ENCODE peak calls at places on chromosome 4, in six cellular contexts. W is cardiac fibroblast; G is heart left ventricle; V is CD8-positive, alpha-beta memory T cell; F is fibroblast of the aortic adventitia; R is tibial artery. O is an unnamed sample.

GRCh38 chr4:15402974-15403373 is 24.9 kb upstream of the C1QTNF7 start:
- DNase-seq in W (no peak), G (peak; percentile 44), V (no peak), F (no peak), R (no peak), O (no peak)

GRCh38 chr4:171279131-171279530 is 534.1 kb upstream of the GALNTL6 start:
- DNase-seq in W (no peak), G (no peak), V (no peak), F (no peak), R (no peak), O (no peak)

GRCh38 chr4:48032721-48033120 is 16.1 kb downstream of the NIPAL1 start:
- DNase-seq in W (peak; percentile 11), G (no peak), V (no peak), F (peak; percentile 30), R (no peak), O (no peak)

GRCh38 chr4:2060578-2061207 is 1.6 kb downstream of the NAT8L start:
- DNase-seq in W (no peak), G (no peak), V (no peak), F (no peak), R (no peak), O (no peak)

GRCh38 chr4:177569443-177569842 is 127.2 kb upstream of the AGA start:
- DNase-seq in W (no peak), G (no peak), V (no peak), F (peak; percentile 77), R (no peak), O (no peak)

GRCh38 chr4:40294339-40294738 is 40.8 kb upstream of the CHRNA9 start:
- DNase-seq in W (no peak), G (no peak), V (no peak), F (no peak), R (no peak), O (no peak)

GRCh38 chr4:79598801-79599200 is 190.8 kb upstream of the GK2 start:
- DNase-seq in W (no peak), G (no peak), V (no peak), F (no peak), R (peak; percentile 84), O (no peak)

GRCh38 chr4:122625156-122625555 is 4.3 kb upstream of the IL21 start:
- DNase-seq in W (peak; percentile 80), G (no peak), V (no peak), F (peak; percentile 42), R (no peak), O (no peak)

GRCh38 chr4:183987987-183988392 is 82.9 kb downstream of the STOX2 start:
- DNase-seq in W (peak; percentile 90), G (peak; percentile 82), V (no peak), F (peak; percentile 95), R (peak; percentile 76), O (no peak)

GRCh38 chr4:75820676-75821075 is 81.6 kb downstream of the PPEF2 start:
- DNase-seq in W (no peak), G (no peak), V (no peak), F (no peak), R (no peak), O (no peak)

GRCh38 chr4:99968330-99968729 is 18.3 kb upstream of the H2AZ1 start:
- DNase-seq in W (peak; percentile 85), G (no peak), V (no peak), F (peak; percentile 52), R (no peak), O (no peak)

GRCh38 chr4:54550415-54551171 is 107.2 kb upstream of the KIT start:
- DNase-seq in W (peak; percentile 48), G (peak; percentile 35), V (no peak), F (no peak), R (no peak), O (no peak)

GRCh38 chr4:127686656-127687055 is 43.5 kb upstream of the SLC25A31 start:
- DNase-seq in W (peak; percentile 60), G (no peak), V (no peak), F (peak; percentile 15), R (no peak), O (no peak)

GRCh38 chr4:54473077-54473545 is 184.6 kb upstream of the KIT start:
- DNase-seq in W (peak; percentile 24), G (no peak), V (no peak), F (no peak), R (no peak), O (no peak)

GRCh38 chr4:151204925-151205524 is 71.9 kb upstream of the PRSS48 start:
- DNase-seq in W (peak; percentile 48), G (no peak), V (no peak), F (no peak), R (no peak), O (no peak)

GRCh38 chr4:43853565-43854345 is 594.9 kb downstream of the KCTD8 start:
- DNase-seq in W (no peak), G (no peak), V (no peak), F (no peak), R (no peak), O (no peak)

GRCh38 chr4:148704291-148704690 is 262.1 kb upstream of the NR3C2 start:
- DNase-seq in W (peak; percentile 7), G (no peak), V (no peak), F (no peak), R (no peak), O (no peak)

GRCh38 chr4:15234101-15234500 is 193.7 kb upstream of the C1QTNF7 start:
- DNase-seq in W (peak; percentile 93), G (no peak), V (no peak), F (peak; percentile 50), R (no peak), O (no peak)

GRCh38 chr4:147994076-147994475 is 262.2 kb downstream of the ARHGAP10 start:
- DNase-seq in W (peak; percentile 62), G (no peak), V (no peak), F (peak; percentile 14), R (no peak), O (no peak)

GRCh38 chr4:119795986-119796578 is 167.5 kb upstream of the PDE5A start:
- DNase-seq in W (no peak), G (no peak), V (no peak), F (no peak), R (no peak), O (no peak)

GRCh38 chr4:92658318-92658717 is 354.6 kb downstream of the GRID2 start:
- DNase-seq in W (no peak), G (no peak), V (no peak), F (no peak), R (no peak), O (no peak)

GRCh38 chr4:176359590-176359989 is 39.8 kb downstream of the SPCS3 start:
- DNase-seq in W (peak; percentile 69), G (no peak), V (no peak), F (peak; percentile 67), R (no peak), O (no peak)

GRCh38 chr4:113145147-113145518 is 95.7 kb downstream of the ANK2 start:
- DNase-seq in W (no peak), G (no peak), V (no peak), F (no peak), R (no peak), O (no peak)

GRCh38 chr4:113147498-113148231 is 98.2 kb downstream of the ANK2 start:
- DNase-seq in W (no peak), G (no peak), V (no peak), F (peak; percentile 11), R (no peak), O (no peak)

GRCh38 chr4:113145519-113146291 is 96.3 kb downstream of the ANK2 start:
- DNase-seq in W (no peak), G (peak; percentile 60), V (no peak), F (no peak), R (no peak), O (peak; percentile 52)

GRCh38 chr4:113148925-113149324 is 99.5 kb downstream of the ANK2 start:
- DNase-seq in W (no peak), G (no peak), V (no peak), F (no peak), R (no peak), O (no peak)

DNA sequence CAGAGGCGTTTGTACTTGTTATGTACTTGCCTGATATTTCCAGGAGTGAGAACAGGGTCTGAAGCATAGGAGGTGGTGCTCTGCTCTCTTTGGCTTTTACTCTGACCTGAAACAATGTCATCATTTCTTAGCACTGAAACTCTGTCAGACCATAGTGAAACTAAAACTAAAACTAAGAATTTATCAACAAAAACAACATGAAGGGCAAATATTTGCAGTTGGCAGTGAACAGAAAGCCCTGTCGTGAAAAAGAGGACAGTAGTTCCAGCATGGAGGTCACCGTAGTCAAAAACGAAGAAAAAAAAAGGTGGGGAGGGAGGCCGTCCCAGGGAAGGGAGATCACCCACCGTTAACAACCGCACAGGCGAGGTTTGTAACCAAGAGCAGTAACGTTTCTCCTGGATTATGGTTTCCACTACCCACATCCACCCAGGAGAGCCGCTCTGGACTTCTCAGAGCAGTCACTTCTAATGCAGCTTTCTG is 97.5 kb downstream of the ANK2 start:
- DNase-seq in W (peak; percentile 36), G (no peak), V (no peak), F (peak; percentile 50), R (no peak), O (peak; percentile 15)
- H3K4me3 ChIP-seq in W (peak overlapping the region; percentile 44), G (peak overlapping the region; percentile 50), V (no peak overlapping the region), F (peak overlapping the region; percentile 57), R (peak overlapping the region; percentile 51), O (peak overlapping the region; percentile 30)

DNA sequence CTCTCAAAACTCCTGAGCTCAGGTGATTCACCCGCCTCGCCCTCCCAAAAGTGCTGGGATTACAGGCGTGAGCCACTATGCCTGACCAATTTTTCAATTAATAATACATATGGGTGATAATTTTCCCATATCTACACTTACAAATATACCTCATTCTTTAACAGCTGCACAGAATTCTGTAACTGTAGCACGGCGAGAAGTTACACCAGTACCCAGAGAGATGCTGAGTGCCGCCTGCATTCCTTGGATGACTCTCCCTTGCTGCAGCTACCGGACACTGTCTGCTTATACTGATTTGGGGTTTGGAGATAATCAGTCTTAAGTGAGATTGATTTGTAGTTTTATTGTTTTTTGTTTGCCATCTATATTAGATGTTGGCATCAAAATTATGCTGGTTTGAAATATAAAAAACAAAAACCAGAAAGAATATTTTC is 5.8 kb downstream of the TIFA start:
- DNase-seq in W (no peak), G (no peak), V (no peak), F (no peak), R (no peak), O (no peak)
- H3K4me3 ChIP-seq in W (no peak overlapping the region), G (peak overlapping the region; percentile 25), V (no peak overlapping the region), F (no peak overlapping the region), R (no peak overlapping the region), O (no peak overlapping the region)

GRCh38 chr4:180057198-180057821 is 2185.9 kb upstream of the TENM3 start:
- DNase-seq in W (peak; percentile 5), G (no peak), V (no peak), F (no peak), R (no peak), O (no peak)
- H3K4me3 ChIP-seq in W (no peak overlapping the region), G (no peak overlapping the region), V (no peak overlapping the region), F (no peak overlapping the region), R (no peak overlapping the region), O (peak overlapping the region; percentile 68)

GRCh38 chr4:10491420-10491819 is 34.2 kb upstream of the ZNF518B start:
- DNase-seq in W (no peak), G (no peak), V (no peak), F (no peak), R (no peak), O (no peak)

GRCh38 chr4:10492486-10492885 is 35.3 kb upstream of the ZNF518B start:
- DNase-seq in W (no peak), G (no peak), V (no peak), F (no peak), R (no peak), O (no peak)

GRCh38 chr4:10495651-10496050 is 38.4 kb upstream of the ZNF518B start:
- DNase-seq in W (no peak), G (no peak), V (no peak), F (no peak), R (no peak), O (no peak)

GRCh38 chr4:10490996-10491395 is 33.8 kb upstream of the ZNF518B start:
- DNase-seq in W (no peak), G (no peak), V (no peak), F (no peak), R (no peak), O (no peak)

GRCh38 chr4:10496200-10496599 is 39.0 kb upstream of the ZNF518B start:
- DNase-seq in W (no peak), G (no peak), V (no peak), F (no peak), R (no peak), O (no peak)
- H3K4me3 ChIP-seq in W (no peak overlapping the region), G (no peak overlapping the region), V (no peak overlapping the region), F (no peak overlapping the region), R (no peak overlapping the region), O (no peak overlapping the region)

O was measured in pancreas.